ENCODE peak calls at places on chromosome 16, in six cellular contexts. M is KBM-7; K is central memory CD4-positive, alpha-beta T cell; O is IMR-90; C is NCI-H1105; U is brain pericyte. W is an unnamed sample.

GRCh38 chr16:8673611-8674412 is 605 bp upstream of the ABAT start:
- DNase-seq in M (no peak), K (no peak), O (no peak), C (no peak), U (no peak), W (no peak)

GRCh38 chr16:78340590-78340989 is 241.1 kb downstream of the WWOX start:
- DNase-seq in M (no peak), K (no peak), O (no peak), C (no peak), U (no peak), W (no peak)

GRCh38 chr16:56315955-56316354 is 109.4 kb downstream of the AMFR start:
- DNase-seq in M (no peak), K (no peak), O (no peak), C (no peak), U (no peak), W (no peak)

GRCh38 chr16:72094266-72094610 is 591 bp downstream of the DHX38 start:
- DNase-seq in M (no peak), K (no peak), O (no peak), C (no peak), U (no peak), W (no peak)

GRCh38 chr16:23121024-23121423 is 28.2 kb downstream of the USP31 start:
- DNase-seq in M (no peak), K (no peak), O (no peak), C (no peak), U (no peak), W (no peak)

GRCh38 chr16:78177927-78178326 is 78.5 kb downstream of the WWOX start:
- DNase-seq in M (peak), K (no peak), O (no peak), C (no peak), U (no peak), W (no peak)

GRCh38 chr16:81688182-81688581 is 90.9 kb upstream of the PLCG2 start:
- DNase-seq in M (no peak), K (no peak), O (peak), C (no peak), U (no peak), W (no peak)

GRCh38 chr16:79272141-79272577 is 328.4 kb downstream of the MAF start:
- DNase-seq in M (no peak), K (peak), O (no peak), C (no peak), U (no peak), W (peak)

GRCh38 chr16:18983565-18984424 is at the start of gene TMC7:
- DNase-seq in M (peak), K (no peak), O (peak), C (peak), U (no peak), W (no peak)